ENCODE peak calls at places on chromosomes 6 and 20, in five cellular contexts. Z is HTR-8/SVneo; F is stimulated activated CD8-positive, alpha-beta memory T cell treated with anti-CD3 and anti-CD28 coated beads, Interleukin-4, amount 100 ng/mL, for 1 hour; X is foreskin fibroblast; V is CD8-positive, alpha-beta T cell. M is an unnamed sample.

GRCh38 chr6:17054647-17055046 is 47.2 kb upstream of the STMND1 start:
- DNase-seq in Z (no peak), X (no peak), F (no peak), V (no peak), M (no peak)

GRCh38 chr20:12053348-12053747 is 135.7 kb downstream of the BTBD3 start:
- DNase-seq in F (no peak), Z (peak), X (peak), V (no peak), M (peak)

GRCh38 chr6:64998173-64998572 is 708.9 kb downstream of the EYS start:
- DNase-seq in F (no peak), Z (no peak), X (no peak), V (no peak), M (no peak)

GRCh38 chr6:40542175-40542764 is 44.9 kb downstream of the LRFN2 start:
- DNase-seq in V (no peak), Z (no peak), X (no peak), F (no peak), M (no peak)

GRCh38 chr20:21189761-21190523 is 64.1 kb downstream of the KIZ start:
- DNase-seq in V (no peak), Z (no peak), F (no peak), X (no peak), M (no peak)

GRCh38 chr6:7650876-7651275 is 60.9 kb downstream of the SNRNP48 start:
- DNase-seq in F (no peak), V (no peak), Z (no peak), X (peak), M (no peak)

GRCh38 chr20:56925696-56926101 is 296.6 kb downstream of the TFAP2C start:
- DNase-seq in Z (peak), V (no peak), X (peak), F (no peak), M (no peak)

GRCh38 chr6:164947174-164947573 is 362.2 kb downstream of the C6orf118 start:
- DNase-seq in V (no peak), Z (no peak), F (no peak), X (no peak), M (no peak)

GRCh38 chr6:108728826-108729225 is 119.4 kb upstream of the ARMC2 start:
- DNase-seq in X (no peak), F (no peak), Z (no peak), V (no peak), M (no peak)

GRCh38 chr20:61445741-61446140 is 193.7 kb downstream of the CDH4 start:
- DNase-seq in Z (no peak), V (no peak), F (no peak), X (no peak), M (no peak)

GRCh38 chr6:65637289-65638046 is 69.6 kb downstream of the EYS start:
- DNase-seq in Z (no peak), X (no peak), V (no peak), F (no peak), M (no peak)

GRCh38 chr6:12280458-12280857 is 9.7 kb upstream of the EDN1 start:
- DNase-seq in Z (no peak), X (peak), F (no peak), V (no peak), M (no peak)

GRCh38 chr6:19569563-19569962 is 267.6 kb upstream of the ID4 start:
- DNase-seq in Z (no peak), F (no peak), V (no peak), X (no peak), M (no peak)

GRCh38 chr6:10431423-10432164 is 16.7 kb upstream of the TFAP2A start:
- DNase-seq in V (no peak), Z (peak), F (no peak), X (peak), M (no peak)

GRCh38 chr6:53306819-53307347 is 41.9 kb downstream of the ELOVL5 start:
- DNase-seq in V (no peak), X (peak), Z (no peak), F (no peak), M (no peak)

GRCh38 chr6:89734526-89734925 is 85.1 kb downstream of the MDN1 start:
- DNase-seq in V (no peak), Z (no peak), F (no peak), X (no peak), M (peak)

GRCh38 chr6:35036828-35037095 is 104.4 kb downstream of the TCP11 start:
- DNase-seq in V (no peak), F (no peak), Z (no peak), X (no peak), M (no peak)

GRCh38 chr20:25739615-25740320 is 43.1 kb upstream of the ZNF337 start:
- DNase-seq in Z (peak), F (no peak), V (no peak), X (peak), M (no peak)

M was measured in COLO829.